ENCODE peak calls at places on chromosomes 3 and 15, in ten cellular contexts. L is pons; O is neuronal stem cell; E is iris pigment epithelial cell; Y is AG09319; H is stimulated activated CD8-positive, alpha-beta memory T cell treated with anti-CD3 and anti-CD28 coated beads, Interleukin-12 subunit alpha, Interleukin-12 subunit beta, amount 100 ng/mL, for 1 hour; D is SW480; V is Daoy; Q is coronary artery; Z is kidney. N is an unnamed sample.

GRCh38 chr3:24583004-24583403 is 88.4 kb upstream of the THRB start:
- DNase-seq in Z (no peak), Y (no peak), H (no peak), L (peak), E (peak), O (no peak), Q (no peak), V (no peak), D (no peak), N (peak)

GRCh38 chr15:74528876-74529275 is 12.1 kb upstream of the ARID3B start:
- DNase-seq in D (no peak), Q (no peak), Z (no peak), L (no peak), Y (no peak), O (no peak), E (no peak), H (no peak), V (no peak), N (no peak)

GRCh38 chr15:73697033-73697467 is 12.9 kb downstream of the CD276 start:
- DNase-seq in O (no peak), Q (no peak), E (peak), V (peak), Z (peak), D (peak), L (peak), H (peak), Y (peak), N (no peak)

GRCh38 chr3:187750513-187751123 is 5.3 kb upstream of the BCL6 start:
- DNase-seq in E (peak), O (peak), H (no peak), Q (no peak), D (peak), V (no peak), Z (no peak), L (no peak), Y (no peak), N (no peak)

GRCh38 chr15:52228928-52229327 is 37.7 kb upstream of the GNB5 start:
- DNase-seq in D (peak), H (no peak), Z (peak), E (peak), Y (no peak), Q (no peak), V (peak), O (no peak), L (no peak), N (no peak)

GRCh38 chr3:70856414-70857162 is 544.1 kb upstream of the MDFIC2 start:
- DNase-seq in Q (no peak), Z (no peak), O (no peak), H (no peak), E (peak), D (peak), L (no peak), V (peak), Y (no peak), N (no peak)

GRCh38 chr3:155714295-155714718 is 30.6 kb downstream of the PLCH1 start:
- DNase-seq in V (no peak), Y (no peak), Q (no peak), Z (no peak), O (peak), L (no peak), D (no peak), E (no peak), H (no peak), N (no peak)

GRCh38 chr3:87229113-87229512 is 2.0 kb downstream of the CHMP2B start:
- DNase-seq in Z (no peak), H (no peak), Q (no peak), L (peak), E (no peak), V (no peak), Y (no peak), O (no peak), D (no peak), N (no peak)

GRCh38 chr15:64792282-64792681 is 16.9 kb upstream of the RBPMS2 start:
- DNase-seq in Z (no peak), O (no peak), V (no peak), Q (no peak), L (no peak), Y (no peak), H (no peak), D (no peak), E (no peak), N (no peak)

GRCh38 chr3:9248232-9249191 is 934 bp downstream of the SRGAP3 start:
- DNase-seq in Y (no peak), H (no peak), L (peak), Q (peak), Z (peak), D (peak), O (no peak), E (peak), V (no peak), N (no peak)

GRCh38 chr3:93981649-93982048 is 1.7 kb downstream of the ARL13B start:
- DNase-seq in H (no peak), L (no peak), D (no peak), E (no peak), O (no peak), Z (no peak), Q (no peak), V (no peak), Y (no peak), N (no peak)

N was measured in T47D.